ENCODE peak calls at places on chromosomes 4 and X, in four cellular contexts. Z is HepG2, W is SK-N-SH, Y is H1. K is an unnamed sample.

GRCh38 chr4:79181190-79181589 is 144.7 kb downstream of the NAA11 start:
- DNase-seq in Z (no peak), W (no peak), Y (no peak), K (no peak)

GRCh38 chrX:19388064-19388679 is 44.4 kb downstream of the PDHA1 start:
- DNase-seq in Z (no peak), W (no peak), Y (no peak), K (no peak)

GRCh38 chr4:123488916-123489315 is 92.3 kb downstream of the SPRY1 start:
- DNase-seq in Z (peak), W (no peak), Y (no peak), K (no peak)

GRCh38 chr4:103197765-103198110 is 405 bp downstream of the CENPE start:
- DNase-seq in Z (peak), W (no peak), Y (no peak), K (no peak)

GRCh38 chrX:11683057-11683456 is 17.3 kb upstream of the ARHGAP6 start:
- DNase-seq in Z (no peak), W (no peak), Y (no peak), K (no peak)

GRCh38 chr4:168163106-168163505 is 70.8 kb downstream of the ANXA10 start:
- DNase-seq in Z (no peak), W (no peak), Y (no peak), K (no peak)

GRCh38 chrX:141952603-141953002 is 48.9 kb downstream of the MAGEC1 start:
- DNase-seq in Z (no peak), W (no peak), Y (no peak), K (no peak)

GRCh38 chr4:94880976-94881375 is 123.2 kb downstream of the BMPR1B start:
- DNase-seq in Z (no peak), W (no peak), Y (no peak), K (no peak)

GRCh38 chrX:119970574-119970973 is 27.0 kb upstream of the NKAP start:
- DNase-seq in Z (no peak), W (no peak), Y (no peak), K (no peak)

GRCh38 chrX:72308566-72309296 is 3.0 kb upstream of the CITED1 start:
- DNase-seq in Z (peak), W (peak), Y (no peak), K (peak)

GRCh38 chrX:776061-776460 is 145.5 kb downstream of the SHOX start:
- DNase-seq in Z (no peak), W (no peak), Y (no peak), K (peak)

GRCh38 chr4:168139336-168139735 is 47.0 kb downstream of the ANXA10 start:
- DNase-seq in Z (no peak), W (no peak), Y (no peak), K (no peak)

GRCh38 chr4:68995292-68995691 is 43.7 kb upstream of the UGT2A3 start:
- DNase-seq in Z (no peak), W (no peak), Y (no peak), K (no peak)

GRCh38 chr4:3291411-3291968 is 1.3 kb upstream of the RGS12 start:
- DNase-seq in Z (peak), W (no peak), Y (no peak), K (peak)

GRCh38 chrX:15761564-15762191 is 23.6 kb downstream of the CA5B start:
- DNase-seq in Z (no peak), W (peak), Y (no peak), K (peak)

GRCh38 chr4:145482209-145483021 is 762 bp downstream of the SMAD1 start:
- DNase-seq in Z (peak), W (peak), Y (no peak), K (peak)

GRCh38 chrX:13081385-13082285 is 37.2 kb upstream of the FAM9C start:
- DNase-seq in Z (no peak), W (no peak), Y (no peak), K (no peak)

GRCh38 chrX:148871422-148872152 is 371.2 kb downstream of the AFF2 start:
- DNase-seq in Z (no peak), W (no peak), Y (no peak), K (no peak)

GRCh38 chrX:130075768-130076167 is 34.5 kb downstream of the ELF4 start:
- DNase-seq in Z (no peak), W (no peak), Y (no peak), K (no peak)

GRCh38 chrX:123422875-123423274 is 238.8 kb downstream of the GRIA3 start:
- DNase-seq in Z (peak), W (peak), Y (no peak), K (peak)

GRCh38 chr4:188387134-188387791 is 248.0 kb downstream of the TRIML1 start:
- DNase-seq in Z (no peak), W (no peak), Y (no peak), K (no peak)

GRCh38 chr4:31078661-31079060 is 358.5 kb downstream of the PCDH7 start:
- DNase-seq in Z (no peak), W (no peak), Y (no peak), K (no peak)

GRCh38 chr4:77903186-77903585 is 40.6 kb downstream of the MRPL1 start:
- DNase-seq in Z (no peak), W (no peak), Y (no peak), K (no peak)

GRCh38 chrX:49308604-49309269 is 5.3 kb downstream of the GAGE10 start:
- DNase-seq in Z (no peak), W (no peak), Y (no peak), K (no peak)

GRCh38 chr4:100574607-100575006 is 56.8 kb upstream of the EMCN start:
- DNase-seq in Z (no peak), W (no peak), Y (no peak), K (no peak)

GRCh38 chrX:41526925-41527324 is 79.8 kb downstream of the NYX start:
- DNase-seq in Z (no peak), W (no peak), Y (no peak), K (no peak)

GRCh38 chrX:150502979-150503897 is 65.2 kb upstream of the MTM1 start:
- DNase-seq in Z (no peak), W (no peak), Y (no peak), K (no peak)

GRCh38 chrX:117510453-117510852 is 606.2 kb downstream of the KLHL13 start:
- DNase-seq in Z (no peak), W (peak), Y (no peak), K (no peak)

GRCh38 chrX:16772460-16772859 is 13.8 kb upstream of the TXLNG start:
- DNase-seq in Z (peak), W (no peak), Y (no peak), K (no peak)

GRCh38 chr4:8052160-8052691 is 106.4 kb downstream of the ABLIM2 start:
- DNase-seq in Z (no peak), W (no peak), Y (no peak), K (no peak)

GRCh38 chr4:8051644-8052043 is 107.0 kb downstream of the ABLIM2 start:
- DNase-seq in Z (no peak), W (no peak), Y (no peak), K (no peak)

GRCh38 chr4:8050180-8050554 is 108.4 kb downstream of the ABLIM2 start:
- DNase-seq in Z (no peak), W (no peak), Y (no peak), K (no peak)

GRCh38 chr4:8048856-8049686 is 109.4 kb upstream of the AFAP1 start:
- DNase-seq in Z (no peak), W (no peak), Y (no peak), K (peak)

DNA sequence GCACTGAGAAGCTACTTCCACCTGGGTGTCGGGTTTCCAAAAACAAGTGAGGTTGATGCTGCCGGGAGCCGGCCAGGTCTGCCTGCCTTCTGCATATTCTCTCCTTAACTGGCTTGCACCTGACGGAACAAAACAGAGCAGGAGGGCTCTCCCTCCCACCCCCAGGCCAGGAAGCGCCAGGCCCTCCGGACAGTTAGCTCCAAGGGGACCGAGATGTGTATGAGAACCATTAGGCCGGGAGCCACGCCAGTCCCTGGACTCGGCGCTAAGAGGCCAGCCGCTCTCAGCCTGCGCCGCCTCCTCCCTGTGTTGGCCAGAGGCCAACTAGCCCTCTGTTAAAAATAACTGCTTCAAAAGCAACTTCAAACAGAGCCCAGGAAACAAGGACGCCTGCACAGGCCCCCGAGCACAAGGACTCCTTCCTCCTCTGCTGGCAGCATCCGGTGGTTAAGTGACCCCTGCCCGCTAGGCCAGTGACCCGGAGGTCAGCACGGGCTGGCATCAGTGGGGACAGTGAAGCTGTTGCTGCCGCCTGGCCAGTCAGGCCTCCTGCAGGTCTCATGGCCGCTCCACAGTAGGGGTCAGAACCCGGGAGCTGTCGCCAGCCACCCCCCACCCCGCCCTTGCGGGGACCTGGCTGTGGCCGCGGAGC is 107.9 kb downstream of the ABLIM2 start:
- DNase-seq in Z (peak), W (peak), Y (peak), K (no peak)
- TF ChIP-seq JUND in Z (no peak), W (no peak), Y (no peak), K (no peak)

GRCh38 chr4:11765849-11766453 is 337.3 kb upstream of the HS3ST1 start:
- DNase-seq in Z (peak), W (peak), Y (peak), K (peak)
- TF ChIP-seq JUND in Z (no peak), W (no peak), Y (no peak), K (no peak)

GRCh38 chr4:88998941-88999340 is 58.0 kb downstream of the FAM13A start:
- DNase-seq in Z (no peak), W (no peak), Y (no peak), K (no peak)

GRCh38 chr4:88999392-88999791 is 57.6 kb downstream of the FAM13A start:
- DNase-seq in Z (no peak), W (no peak), Y (no peak), K (no peak)

GRCh38 chr4:89001647-89002518 is 55.1 kb downstream of the FAM13A start:
- DNase-seq in Z (no peak), W (peak), Y (no peak), K (no peak)

GRCh38 chr4:89000392-89000791 is 56.6 kb downstream of the FAM13A start:
- DNase-seq in Z (no peak), W (no peak), Y (no peak), K (no peak)

DNA sequence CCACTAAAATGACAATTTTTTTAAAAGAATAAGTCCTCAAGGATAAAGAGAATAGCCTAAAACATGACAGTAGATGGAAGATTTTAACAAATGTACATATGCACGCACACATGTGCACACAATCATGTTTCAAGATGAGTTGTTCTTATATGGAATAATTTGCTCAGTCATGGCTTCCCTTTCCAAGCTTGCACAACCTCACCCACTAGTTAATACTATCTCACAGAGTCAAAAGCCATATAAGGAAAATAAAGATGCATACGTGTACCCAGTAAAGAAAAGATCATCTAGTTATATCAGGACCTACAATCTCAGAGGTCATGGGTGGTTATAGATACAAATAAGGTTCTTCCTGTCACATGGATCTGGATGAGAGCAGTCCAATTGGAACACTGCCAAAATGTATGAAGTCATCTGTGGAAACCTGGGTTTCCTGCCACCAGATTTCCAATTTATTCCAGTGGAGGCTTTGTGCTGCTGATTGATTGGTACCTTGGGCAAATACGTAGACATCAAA is 56.1 kb downstream of the FAM13A start:
- DNase-seq in Z (peak), W (peak), Y (no peak), K (peak)
- TF ChIP-seq JUND in Z (no peak), W (no peak), Y (no peak), K (no peak)

DNA sequence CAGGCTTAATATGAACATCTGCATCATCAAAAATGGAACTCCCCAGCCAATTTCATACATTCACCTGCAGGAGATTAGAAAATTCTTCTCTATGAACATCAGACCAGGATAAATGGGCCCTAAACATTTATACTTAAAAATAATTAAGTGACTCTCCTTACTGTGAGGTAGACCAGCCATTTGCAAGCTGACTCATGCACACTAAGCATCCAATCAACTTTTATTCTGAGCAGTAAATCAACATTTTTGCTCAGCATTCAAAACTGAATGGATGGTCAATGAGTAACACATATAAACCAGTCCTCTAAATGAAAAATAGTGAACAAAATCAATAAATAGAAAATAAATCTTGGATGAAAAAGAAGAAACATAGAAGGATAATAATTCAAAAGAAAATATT is 19.9 kb upstream of the PCDH10 start:
- DNase-seq in Z (no peak), W (no peak), Y (no peak), K (no peak)
- TF ChIP-seq JUND in Z (no peak), W (no peak), Y (no peak), K (no peak)

GRCh38 chr4:73067971-73068394 is 1.5 kb downstream of the COX18 start:
- DNase-seq in Z (no peak), W (no peak), Y (no peak), K (no peak)
- TF ChIP-seq JUND in Z (no peak), W (no peak), Y (no peak), K (no peak)

DNA sequence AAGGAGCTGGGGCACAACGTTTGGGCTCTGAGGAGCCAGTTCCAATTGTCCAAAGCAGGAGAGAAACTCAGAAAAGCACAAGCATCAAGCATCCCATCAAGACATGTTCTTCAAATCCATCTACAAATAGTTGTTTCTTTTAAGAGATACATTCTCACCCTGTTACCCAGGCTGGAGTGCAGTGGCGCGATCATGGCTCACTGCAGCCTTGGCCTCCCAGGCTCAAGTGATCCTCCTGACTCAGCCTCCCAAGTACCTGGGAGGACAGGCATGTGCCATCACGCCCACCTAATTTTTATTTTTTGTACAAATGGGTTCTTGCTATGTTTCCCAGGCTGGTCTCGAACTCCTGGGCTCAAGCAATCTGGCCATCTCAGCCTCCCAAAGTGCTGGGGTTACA is 18.1 kb downstream of the NELFA start:
- DNase-seq in Z (no peak), W (no peak), Y (no peak), K (no peak)
- TF ChIP-seq JUND in Z (no peak), W (no peak), Y (no peak), K (no peak)

GRCh38 chrX:152907084-152907651 is 9.3 kb downstream of the ZNF185 start:
- DNase-seq in Z (no peak), W (peak), Y (no peak), K (no peak)
- TF ChIP-seq JUND in Z (no peak), W (no peak), Y (no peak), K (no peak)

GRCh38 chr4:59971952-59972351 is 1228.2 kb upstream of the ADGRL3 start:
- DNase-seq in Z (no peak), W (no peak), Y (no peak), K (no peak)

GRCh38 chr4:59979061-59979460 is 1221.1 kb upstream of the ADGRL3 start:
- DNase-seq in Z (no peak), W (no peak), Y (no peak), K (no peak)

GRCh38 chr4:59968796-59969195 is 1231.3 kb upstream of the ADGRL3 start:
- DNase-seq in Z (no peak), W (no peak), Y (no peak), K (no peak)

GRCh38 chr4:59969909-59970308 is 1230.2 kb upstream of the ADGRL3 start:
- DNase-seq in Z (no peak), W (no peak), Y (no peak), K (no peak)

GRCh38 chr4:59973496-59973895 is 1226.6 kb upstream of the ADGRL3 start:
- DNase-seq in Z (no peak), W (no peak), Y (no peak), K (no peak)
- TF ChIP-seq JUND in Z (no peak), W (no peak), Y (no peak), K (no peak)

GRCh38 chr4:140706276-140706625 is 49.9 kb downstream of the TBC1D9 start:
- DNase-seq in Z (no peak), W (no peak), Y (no peak), K (no peak)

GRCh38 chr4:140703463-140703862 is 52.7 kb downstream of the TBC1D9 start:
- DNase-seq in Z (peak), W (no peak), Y (no peak), K (no peak)

GRCh38 chr4:140705625-140706275 is 50.4 kb downstream of the TBC1D9 start:
- DNase-seq in Z (no peak), W (peak), Y (no peak), K (no peak)

GRCh38 chr4:140704392-140704955 is 51.7 kb downstream of the TBC1D9 start:
- DNase-seq in Z (no peak), W (no peak), Y (no peak), K (no peak)

DNA sequence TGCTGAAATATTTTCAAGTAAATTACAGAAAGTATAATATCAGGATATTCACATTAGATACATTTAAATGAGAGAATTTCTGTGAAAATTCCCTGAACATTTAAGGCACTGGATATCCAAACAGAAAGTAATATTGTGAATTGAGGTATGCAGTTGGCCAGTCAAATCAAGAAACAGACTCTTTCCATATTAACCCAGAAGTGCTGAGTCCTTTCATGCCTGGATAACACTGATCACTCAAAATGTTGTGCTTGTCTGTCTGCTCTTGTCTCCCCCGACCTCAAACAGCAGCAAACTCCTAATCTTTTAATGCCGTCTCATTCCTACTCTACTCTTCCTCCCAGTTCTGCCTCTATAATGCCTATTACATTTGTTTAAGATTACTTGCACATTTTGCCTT is 51.2 kb downstream of the TBC1D9 start:
- DNase-seq in Z (no peak), W (no peak), Y (no peak), K (no peak)
- TF ChIP-seq JUND in Z (no peak), W (no peak), Y (no peak), K (no peak)

K was measured in T47D.